ENCODE peak calls at places on chromosomes 11 and 22, in eight cellular contexts. I is mammary epithelial cell, Y is body of pancreas, Z is head of caudate nucleus, N is NAMALWA, P is NCI-H1105 treated with DMSO at 0.1 percent for 48 hours, W is HT-29, R is BJ. O is an unnamed sample.
A peak's percentile ranks its signal among the peaks of the same experiment; 100 is the strongest.

GRCh38 chr11:129023968-129024676 is 81.5 kb upstream of the TP53AIP1 start:
- DNase-seq in I (peak; percentile 91), Y (peak; percentile 88), Z (peak; percentile 45), N (peak; percentile 16), P (no peak), W (peak; percentile 98), R (no peak), O (no peak)

GRCh38 chr11:4626207-4627105 is 10.8 kb upstream of the OR51D1 start:
- DNase-seq in I (peak; percentile 63), Y (peak; percentile 34), Z (peak; percentile 60), N (peak; percentile 82), P (peak; percentile 80), W (peak; percentile 95), R (no peak), O (no peak)

GRCh38 chr11:70120674-70121073 is 42.6 kb downstream of the ANO1 start:
- DNase-seq in I (no peak), Y (no peak), Z (no peak), N (no peak), P (no peak), W (no peak), R (no peak), O (no peak)

GRCh38 chr11:34890812-34891211 is 25.4 kb downstream of the APIP start:
- DNase-seq in I (peak; percentile 21), Y (no peak), Z (no peak), N (peak; percentile 39), P (peak; percentile 51), W (peak; percentile 85), R (no peak), O (no peak)

GRCh38 chr22:28373841-28374240 is 305.8 kb downstream of the TTC28 start:
- DNase-seq in I (no peak), Y (no peak), Z (no peak), N (no peak), P (no peak), W (no peak), R (no peak), O (no peak)

GRCh38 chr11:30984827-30985226 is 384.7 kb downstream of the DCDC1 start:
- DNase-seq in I (no peak), Y (no peak), Z (no peak), N (no peak), P (no peak), W (no peak), R (no peak), O (no peak)

GRCh38 chr22:30196141-30196866 is 50.3 kb downstream of the LIF start:
- DNase-seq in I (peak; percentile 100), Y (peak; percentile 73), Z (no peak), N (no peak), P (peak; percentile 74), W (peak; percentile 86), R (peak; percentile 98), O (peak; percentile 100)

GRCh38 chr11:103609117-103610066 is 427.0 kb upstream of the DDI1 start:
- DNase-seq in I (peak; percentile 87), Y (no peak), Z (no peak), N (peak; percentile 25), P (no peak), W (peak; percentile 87), R (peak; percentile 66), O (peak; percentile 85)

GRCh38 chr11:108135845-108136599 is 14.7 kb downstream of the ACAT1 start:
- DNase-seq in I (peak; percentile 43), Y (no peak), Z (no peak), N (peak; percentile 62), P (no peak), W (no peak), R (no peak), O (no peak)

GRCh38 chr11:76793834-76794291 is 10.7 kb downstream of the TSKU start:
- DNase-seq in I (no peak), Y (no peak), Z (no peak), N (no peak), P (no peak), W (no peak), R (no peak), O (no peak)

GRCh38 chr11:126181939-126182730 is 29.3 kb downstream of the RPUSD4 start:
- DNase-seq in I (no peak), Y (no peak), Z (no peak), N (no peak), P (no peak), W (no peak), R (no peak), O (no peak)

GRCh38 chr11:122758974-122759373 is 79.3 kb upstream of the CRTAM start:
- DNase-seq in I (peak; percentile 76), Y (no peak), Z (no peak), N (no peak), P (no peak), W (no peak), R (no peak), O (no peak)

GRCh38 chr11:77346906-77347603 is 45.6 kb upstream of the GDPD4 start:
- DNase-seq in I (peak; percentile 62), Y (no peak), Z (no peak), N (no peak), P (no peak), W (no peak), R (peak; percentile 93), O (peak; percentile 81)

GRCh38 chr22:47333625-47334024 is 571.2 kb downstream of the TBC1D22A start:
- DNase-seq in I (peak; percentile 4), Y (no peak), Z (no peak), N (no peak), P (peak; percentile 93), W (peak; percentile 53), R (no peak), O (no peak)